ENCODE peak calls at places on chromosomes 4 and X, in six cellular contexts. M, V, X, L, F and I are unnamed samples.

GRCh38 chr4:87985097-87985886 is 9.8 kb downstream of the SPP1 start:
- DNase-seq in M (peak), V (no peak), X (no peak), L (peak), F (peak), I (no peak)

GRCh38 chr4:41670982-41671381 is 77.5 kb downstream of the PHOX2B start:
- DNase-seq in M (no peak), V (no peak), X (no peak), L (no peak), F (no peak), I (no peak)

GRCh38 chr4:112938461-112939058 is 110.9 kb upstream of the ANK2 start:
- DNase-seq in M (peak), V (no peak), X (no peak), L (no peak), F (no peak), I (no peak)

GRCh38 chr4:151930372-151930771 is 169.6 kb upstream of the GATB start:
- DNase-seq in M (no peak), V (no peak), X (no peak), L (no peak), F (no peak), I (no peak)

GRCh38 chrX:9337056-9337455 is 127.8 kb upstream of the TBL1X start:
- DNase-seq in M (no peak), V (peak), X (no peak), L (no peak), F (no peak), I (no peak)

GRCh38 chr4:61064636-61065035 is 135.5 kb upstream of the ADGRL3 start:
- DNase-seq in M (no peak), V (no peak), X (no peak), L (no peak), F (no peak), I (no peak)

GRCh38 chr4:25159837-25160713 is at the start of gene SEPSECS:
- DNase-seq in M (peak), V (peak), X (peak), L (peak), F (peak), I (peak)

GRCh38 chrX:135382260-135382659 is 39.5 kb upstream of the SMIM10L2A start:
- DNase-seq in M (no peak), V (no peak), X (no peak), L (no peak), F (no peak), I (no peak)

GRCh38 chrX:133053854-133054565 is 42.9 kb downstream of the USP26 start:
- DNase-seq in M (no peak), V (no peak), X (no peak), L (no peak), F (no peak), I (no peak)

GRCh38 chrX:44062842-44063241 is 89.7 kb upstream of the NDP start:
- DNase-seq in M (no peak), V (no peak), X (no peak), L (no peak), F (no peak), I (no peak)

GRCh38 chrX:45824471-45824870 is 623.8 kb upstream of the DIPK2B start:
- DNase-seq in M (peak), V (peak), X (peak), L (no peak), F (no peak), I (peak)
- H3K27ac ChIP-seq in M (peak), V (no peak), X (no peak), L (no peak), F (no peak), I (peak)

DNA sequence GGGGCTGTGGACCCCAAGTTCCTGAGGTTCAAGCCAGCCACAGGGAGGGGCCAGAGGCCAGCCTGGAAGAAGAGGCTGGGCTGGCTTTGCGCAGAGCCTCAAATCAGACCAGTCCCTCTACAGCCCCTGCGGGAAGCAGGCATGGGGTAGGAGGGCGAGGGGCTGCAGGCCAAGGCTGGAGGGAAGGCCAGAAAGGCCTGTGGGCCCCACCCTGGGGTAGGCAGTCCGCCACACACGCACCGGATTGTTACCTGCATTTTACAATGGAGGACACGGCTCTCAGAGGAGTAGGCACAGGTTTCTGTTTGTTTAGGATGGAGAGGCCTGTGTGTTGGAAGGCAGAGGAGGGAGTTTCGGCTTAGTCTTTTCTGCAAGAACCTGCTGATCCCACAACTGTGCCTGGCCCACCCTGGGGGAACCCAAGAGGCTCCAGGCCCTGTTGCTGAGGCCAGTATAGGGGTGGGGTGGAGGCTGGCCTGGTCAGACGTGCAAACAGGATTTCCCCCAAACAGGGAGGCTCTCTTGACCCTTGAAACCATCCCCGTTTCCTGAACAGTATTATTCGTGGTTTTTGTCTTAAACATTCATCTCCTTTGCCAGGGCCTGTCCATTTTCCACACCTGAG is 659 bp upstream of the SLC49A3 start:
- DNase-seq in M (no peak), V (no peak), X (no peak), L (no peak), F (peak), I (no peak)
- H3K27ac ChIP-seq in M (peak), V (peak), X (peak), L (peak), F (peak), I (no peak)

GRCh38 chr4:3243066-3243775 is 5.7 kb upstream of the MSANTD1 start:
- DNase-seq in M (no peak), V (no peak), X (no peak), L (no peak), F (no peak), I (no peak)

GRCh38 chr4:3240936-3241522 is 7.9 kb upstream of the MSANTD1 start:
- DNase-seq in M (no peak), V (no peak), X (no peak), L (no peak), F (no peak), I (no peak)

GRCh38 chr4:3239998-3240920 is 8.7 kb upstream of the MSANTD1 start:
- DNase-seq in M (no peak), V (no peak), X (no peak), L (no peak), F (no peak), I (no peak)

GRCh38 chr4:3244002-3244401 is 5.0 kb upstream of the MSANTD1 start:
- DNase-seq in M (no peak), V (no peak), X (no peak), L (no peak), F (no peak), I (no peak)

DNA sequence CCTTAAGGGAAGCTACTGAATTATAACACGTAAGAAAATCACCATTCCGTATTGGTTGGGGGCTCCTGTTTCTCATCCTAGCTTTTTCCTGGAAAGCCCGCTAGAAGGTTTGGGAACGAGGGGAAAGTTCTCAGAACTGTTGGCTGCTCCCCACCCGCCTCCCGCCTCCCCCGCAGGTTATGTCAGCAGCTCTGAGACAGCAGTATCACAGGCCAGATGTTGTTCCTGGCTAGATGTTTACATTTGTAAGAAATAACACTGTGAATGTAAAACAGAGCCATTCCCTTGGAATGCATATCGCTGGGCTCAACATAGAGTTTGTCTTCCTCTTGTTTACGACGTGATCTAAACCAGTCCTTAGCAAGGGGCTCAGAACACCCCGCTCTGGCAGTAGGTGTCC is 7.1 kb upstream of the MSANTD1 start:
- DNase-seq in M (no peak), V (no peak), X (no peak), L (no peak), F (no peak), I (no peak)
- H3K27ac ChIP-seq in M (no peak), V (no peak), X (no peak), L (no peak), F (no peak), I (no peak)

GRCh38 chr4:11546391-11547160 is 117.9 kb upstream of the HS3ST1 start:
- DNase-seq in M (no peak), V (no peak), X (no peak), L (no peak), F (no peak), I (peak)
- H3K27ac ChIP-seq in M (peak), V (no peak), X (no peak), L (no peak), F (no peak), I (peak)

DNA sequence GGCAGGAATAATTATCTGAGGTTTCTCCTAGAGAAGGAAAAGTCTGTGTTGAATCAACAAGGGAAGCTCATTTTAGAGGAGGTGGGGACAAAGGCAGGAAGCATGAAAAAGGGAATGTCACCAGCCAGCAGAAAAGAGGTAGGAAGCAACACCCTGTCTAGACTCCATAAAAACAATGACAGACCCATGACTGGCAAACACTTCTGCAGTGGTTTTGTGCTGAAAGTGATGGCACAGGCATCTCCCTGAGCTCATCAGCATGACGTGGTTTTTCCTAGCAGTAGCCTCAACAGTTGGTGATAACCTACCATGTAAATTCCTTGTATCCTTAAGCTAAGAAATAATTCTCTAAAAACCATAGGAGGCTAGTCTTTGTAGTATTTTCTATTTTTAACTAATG is 110.7 kb upstream of the GALNT7 start:
- DNase-seq in M (no peak), V (no peak), X (no peak), L (no peak), F (no peak), I (no peak)
- H3K27ac ChIP-seq in M (no peak), V (no peak), X (no peak), L (no peak), F (no peak), I (no peak)

DNA sequence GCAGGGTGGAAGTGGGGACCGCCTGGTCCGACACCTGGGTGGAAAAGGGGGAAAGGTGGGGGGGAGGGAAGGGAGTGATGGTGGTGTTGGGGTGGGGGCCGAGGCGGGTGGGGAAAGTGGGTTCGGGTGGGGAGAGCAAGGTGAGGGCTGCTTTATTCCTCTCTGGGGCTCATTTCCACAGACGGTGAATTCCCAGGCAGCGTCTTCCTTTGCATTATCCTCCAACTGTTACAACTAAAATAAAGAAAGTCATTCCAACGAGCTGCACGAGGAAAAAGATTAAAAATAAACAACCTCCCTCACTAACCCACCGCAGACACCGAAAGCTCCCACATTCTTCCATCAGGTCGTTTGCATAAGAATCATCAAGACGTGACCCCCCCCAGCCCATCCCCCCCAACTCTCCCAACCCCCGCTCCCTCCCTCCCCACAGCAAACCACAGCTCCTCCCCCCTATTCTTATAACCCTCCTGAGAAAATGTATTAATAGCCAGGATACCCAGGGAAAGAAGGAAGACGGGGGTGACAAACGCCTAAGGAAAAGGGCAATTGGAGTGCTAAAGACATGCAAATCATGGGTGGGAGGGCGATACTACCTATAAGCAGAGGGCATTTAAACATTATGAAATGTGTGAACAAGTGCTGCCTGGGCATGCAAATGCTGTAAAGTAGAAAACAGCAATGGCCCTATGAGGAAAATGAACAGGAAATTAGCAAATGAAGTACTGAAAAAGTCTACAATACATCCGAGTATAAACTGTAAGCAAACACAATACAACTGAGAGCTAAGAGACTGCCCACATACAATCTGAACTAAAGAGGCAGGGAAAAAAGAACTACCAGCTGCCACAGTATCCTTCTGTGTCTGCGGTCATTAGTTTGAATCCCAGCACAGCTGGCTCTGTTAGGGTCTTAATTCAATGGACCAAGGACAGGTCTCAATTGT is 2.6 kb downstream of the CXXC4 start:
- DNase-seq in M (no peak), V (no peak), X (no peak), L (no peak), F (no peak), I (no peak)
- H3K27ac ChIP-seq in M (peak), V (peak), X (peak), L (no peak), F (peak), I (no peak)

DNA sequence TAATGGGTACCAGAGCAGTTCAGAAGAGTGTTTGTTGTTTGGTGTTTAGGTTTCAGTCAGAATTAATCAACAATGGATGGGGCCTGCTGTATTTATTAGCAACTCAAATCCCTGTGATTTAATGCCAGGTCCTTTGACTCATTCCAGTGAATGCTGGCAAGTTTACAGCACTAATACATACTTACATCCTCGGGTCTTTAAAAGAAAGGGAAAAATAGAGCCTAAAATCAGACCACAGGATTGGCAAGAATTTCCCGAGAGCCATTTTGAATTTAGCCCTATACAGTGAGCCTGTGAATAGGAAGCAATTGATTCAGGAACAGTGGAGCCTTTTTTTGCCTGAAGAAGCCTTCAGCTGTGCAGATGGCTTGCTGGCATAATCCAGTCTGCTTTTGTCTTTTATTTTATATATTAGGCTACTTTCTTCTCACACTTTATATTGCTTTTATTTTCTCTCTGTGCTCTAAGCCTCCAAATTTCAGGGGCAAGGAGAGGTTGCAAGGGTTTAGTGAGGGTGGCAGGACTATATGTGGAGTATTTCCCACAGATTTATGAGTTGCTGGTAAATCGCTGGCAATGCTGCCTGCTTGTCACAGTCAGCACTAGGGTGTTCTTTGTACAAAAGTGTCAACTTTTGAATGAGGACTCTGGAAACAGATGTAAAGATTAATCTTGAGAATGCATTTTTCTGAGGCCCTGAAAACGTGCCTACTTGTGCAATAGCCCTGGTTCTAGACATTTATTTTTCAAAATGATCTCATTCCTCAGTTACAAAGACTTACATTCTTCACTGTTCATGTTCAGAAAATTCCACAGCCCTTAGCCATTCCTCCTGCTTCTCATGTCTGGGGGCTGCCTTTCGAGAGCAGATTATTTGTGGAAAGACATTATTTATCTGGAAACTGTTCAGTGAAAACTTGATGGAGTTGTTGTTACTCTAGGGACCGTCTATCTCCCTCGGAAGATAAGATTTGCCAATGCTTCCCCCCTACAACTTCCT is 303.5 kb downstream of the SPRY1 start:
- DNase-seq in M (no peak), V (no peak), X (no peak), L (no peak), F (no peak), I (no peak)
- H3K27ac ChIP-seq in M (no peak), V (peak), X (peak), L (peak), F (no peak), I (peak)

GRCh38 chr4:1193206-1194027 is 21.0 kb upstream of the SPON2 start:
- DNase-seq in M (no peak), V (peak), X (no peak), L (peak), F (peak), I (no peak)
- H3K27ac ChIP-seq in M (no peak), V (peak), X (peak), L (peak), F (no peak), I (no peak)

DNA sequence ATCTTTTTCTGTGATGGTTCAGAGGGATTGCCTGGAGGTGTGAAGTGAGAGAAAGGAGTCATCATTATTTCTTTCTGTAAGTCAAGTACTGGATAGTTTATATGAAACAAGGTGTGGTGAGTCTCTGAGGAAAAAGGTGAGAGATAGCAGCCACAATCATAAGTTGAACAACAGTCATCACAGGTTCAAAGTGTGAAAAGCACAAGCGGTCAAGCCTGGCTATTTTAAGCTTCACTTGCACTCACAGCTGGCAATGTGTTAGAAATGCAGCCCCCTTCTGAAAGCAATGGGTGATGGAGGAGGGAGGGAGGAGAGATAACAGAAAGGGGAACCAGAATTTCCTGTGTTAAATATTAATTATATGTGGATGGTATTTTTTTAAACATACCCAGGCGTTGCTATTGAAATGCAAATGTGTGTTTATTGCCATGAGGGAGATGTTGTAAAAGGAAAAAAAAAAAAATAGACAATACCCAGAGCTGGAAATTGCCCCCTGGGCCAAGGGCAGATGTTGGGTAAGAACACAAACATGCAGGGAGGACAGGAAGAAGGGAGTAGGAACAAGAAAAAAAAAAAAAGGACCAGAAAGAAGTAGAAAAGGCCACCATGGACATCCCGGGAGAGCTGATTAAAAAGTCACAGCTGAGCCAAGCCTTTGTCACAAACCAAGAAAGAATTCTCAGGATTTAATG is 26.8 kb upstream of the BMP3 start:
- DNase-seq in M (no peak), V (no peak), X (no peak), L (no peak), F (no peak), I (no peak)
- H3K27ac ChIP-seq in M (no peak), V (no peak), X (no peak), L (no peak), F (no peak), I (no peak)